ENCODE peak calls at places on chromosomes 6 and 20, in four cellular contexts. One of them, this sample, is unnamed.

GRCh38 chr6:3252861-3253596 is 5.7 kb upstream of the PSMG4 start:
- DNase-seq in hepatocyte: no peak
- DNase-seq in GM12865: no peak
- DNase-seq in cardiac fibroblast: no peak
- DNase-seq in this sample: no peak

GRCh38 chr20:9353180-9353915 is 161.0 kb upstream of the LAMP5 start:
- DNase-seq in hepatocyte: peak; percentile 8
- DNase-seq in GM12865: no peak
- DNase-seq in cardiac fibroblast: no peak
- DNase-seq in this sample: no peak

GRCh38 chr6:137717074-137718073 is 149.7 kb upstream of the TNFAIP3 start:
- DNase-seq in hepatocyte: no peak
- DNase-seq in GM12865: peak; percentile 54
- DNase-seq in cardiac fibroblast: no peak
- DNase-seq in this sample: no peak

GRCh38 chr6:6736753-6737654 is 148.5 kb downstream of the LY86 start:
- DNase-seq in hepatocyte: peak; percentile 69
- DNase-seq in GM12865: no peak
- DNase-seq in cardiac fibroblast: peak; percentile 78
- DNase-seq in this sample: no peak

GRCh38 chr6:84623956-84624680 is 140.3 kb downstream of the TBX18 start:
- DNase-seq in hepatocyte: no peak
- DNase-seq in GM12865: no peak
- DNase-seq in cardiac fibroblast: peak; percentile 97
- DNase-seq in this sample: peak; percentile 64

GRCh38 chr20:34907616-34908469 is 31.4 kb downstream of the ACSS2 start:
- DNase-seq in hepatocyte: peak; percentile 73
- DNase-seq in GM12865: no peak
- DNase-seq in cardiac fibroblast: peak; percentile 89
- DNase-seq in this sample: peak; percentile 68

GRCh38 chr20:63957004-63957689 is 931 bp upstream of the UCKL1 start:
- DNase-seq in hepatocyte: peak; percentile 84
- DNase-seq in GM12865: peak; percentile 71
- DNase-seq in cardiac fibroblast: peak; percentile 75
- DNase-seq in this sample: no peak

GRCh38 chr20:5793916-5794315 is 43.7 kb downstream of the SHLD1 start:
- DNase-seq in hepatocyte: no peak
- DNase-seq in GM12865: no peak
- DNase-seq in cardiac fibroblast: no peak
- DNase-seq in this sample: no peak

GRCh38 chr6:81753709-81754678 is 1.5 kb upstream of the TENT5A start:
- DNase-seq in hepatocyte: peak; percentile 90
- DNase-seq in GM12865: peak; percentile 74
- DNase-seq in cardiac fibroblast: peak; percentile 69
- DNase-seq in this sample: no peak

GRCh38 chr20:62688855-62689460 is 19.7 kb upstream of the NTSR1 start:
- DNase-seq in hepatocyte: no peak
- DNase-seq in GM12865: no peak
- DNase-seq in cardiac fibroblast: no peak
- DNase-seq in this sample: peak; percentile 4

GRCh38 chr6:74519172-74519571 is 686.7 kb downstream of the COL12A1 start:
- DNase-seq in hepatocyte: peak; percentile 23
- DNase-seq in GM12865: no peak
- DNase-seq in cardiac fibroblast: peak; percentile 55
- DNase-seq in this sample: peak; percentile 5

GRCh38 chr20:48932375-48932941 is 10.9 kb downstream of the ARFGEF2 start:
- DNase-seq in hepatocyte: peak; percentile 25
- DNase-seq in GM12865: no peak
- DNase-seq in cardiac fibroblast: no peak
- DNase-seq in this sample: no peak

GRCh38 chr6:12479885-12480284 is 189.7 kb downstream of the EDN1 start:
- DNase-seq in hepatocyte: no peak
- DNase-seq in GM12865: no peak
- DNase-seq in cardiac fibroblast: peak; percentile 19
- DNase-seq in this sample: no peak

GRCh38 chr6:170490259-170490658 is 62.8 kb downstream of the PSMB1 start:
- DNase-seq in hepatocyte: no peak
- DNase-seq in GM12865: no peak
- DNase-seq in cardiac fibroblast: no peak
- DNase-seq in this sample: no peak

GRCh38 chr6:136640132-136640915 is 90.1 kb upstream of the MAP7 start:
- DNase-seq in hepatocyte: no peak
- DNase-seq in GM12865: no peak
- DNase-seq in cardiac fibroblast: peak; percentile 74
- DNase-seq in this sample: no peak

GRCh38 chr20:44001667-44002596 is 87.3 kb downstream of the TOX2 start:
- DNase-seq in hepatocyte: no peak
- DNase-seq in GM12865: peak; percentile 81
- DNase-seq in cardiac fibroblast: no peak
- DNase-seq in this sample: no peak

GRCh38 chr6:132017921-132018320 is 66.7 kb upstream of the CCN2 start:
- DNase-seq in hepatocyte: no peak
- DNase-seq in GM12865: no peak
- DNase-seq in cardiac fibroblast: no peak
- DNase-seq in this sample: no peak

GRCh38 chr6:2197177-2197671 is 48.2 kb downstream of the GMDS start:
- DNase-seq in hepatocyte: peak; percentile 27
- DNase-seq in GM12865: no peak
- DNase-seq in cardiac fibroblast: peak; percentile 57
- DNase-seq in this sample: no peak

GRCh38 chr6:108655840-108656650 is 95.3 kb downstream of the FOXO3 start:
- DNase-seq in hepatocyte: peak; percentile 50
- DNase-seq in GM12865: no peak
- DNase-seq in cardiac fibroblast: peak; percentile 95
- DNase-seq in this sample: peak; percentile 48

GRCh38 chr6:87829622-87830121 is 127.6 kb upstream of the AKIRIN2 start:
- DNase-seq in hepatocyte: no peak
- DNase-seq in GM12865: no peak
- DNase-seq in cardiac fibroblast: no peak
- DNase-seq in this sample: no peak

GRCh38 chr6:113433506-113433991 is 423.6 kb upstream of the MARCKS start:
- DNase-seq in hepatocyte: peak; percentile 67
- DNase-seq in GM12865: no peak
- DNase-seq in cardiac fibroblast: peak; percentile 91
- DNase-seq in this sample: no peak
- H3K4me3 ChIP-seq in hepatocyte: no peak overlapping the region
- H3K4me3 ChIP-seq in GM12865: no peak overlapping the region
- H3K4me3 ChIP-seq in cardiac fibroblast: no peak overlapping the region
- H3K4me3 ChIP-seq in this sample: no peak overlapping the region

DNA sequence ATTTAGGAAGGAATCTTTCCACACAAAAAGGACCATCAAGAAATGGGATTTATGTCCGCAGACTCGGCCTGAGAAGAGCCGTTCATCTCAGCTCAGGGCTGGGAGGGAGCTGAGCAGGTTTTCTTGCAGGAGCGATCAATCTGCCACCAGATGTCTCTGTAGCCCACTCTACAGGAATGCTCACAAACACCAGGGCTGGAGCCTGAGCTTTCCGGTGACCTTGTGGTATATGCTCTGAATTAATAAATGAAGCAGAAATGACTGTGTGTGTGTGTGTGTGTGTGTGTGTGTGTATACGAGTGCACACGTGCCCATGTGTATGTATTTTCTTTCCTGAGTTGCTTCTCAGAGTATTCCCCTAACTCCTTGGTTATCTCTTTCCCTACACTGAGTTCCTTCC is 12.0 kb downstream of the CD83 start:
- DNase-seq in hepatocyte: peak; percentile 84
- DNase-seq in GM12865: peak; percentile 79
- DNase-seq in cardiac fibroblast: peak; percentile 83
- DNase-seq in this sample: peak; percentile 68
- TF ChIP-seq CTCF in hepatocyte: peak; percentile 83
- TF ChIP-seq CTCF in GM12865: peak; percentile 47
- TF ChIP-seq CTCF in cardiac fibroblast: peak; percentile 75
- TF ChIP-seq CTCF in this sample: peak; percentile 77

GRCh38 chr6:129707028-129707427 is 2.9 kb downstream of the ARHGAP18 start:
- DNase-seq in hepatocyte: no peak
- DNase-seq in GM12865: no peak
- DNase-seq in cardiac fibroblast: no peak
- DNase-seq in this sample: no peak
- H3K4me3 ChIP-seq in hepatocyte: no peak overlapping the region
- H3K4me3 ChIP-seq in GM12865: no peak overlapping the region
- H3K4me3 ChIP-seq in cardiac fibroblast: no peak overlapping the region
- H3K4me3 ChIP-seq in this sample: no peak overlapping the region

GRCh38 chr6:17200395-17200794 is 80.8 kb upstream of the RBM24 start:
- DNase-seq in hepatocyte: peak; percentile 35
- DNase-seq in GM12865: no peak
- DNase-seq in cardiac fibroblast: no peak
- DNase-seq in this sample: no peak
- TF ChIP-seq CTCF in hepatocyte: peak; percentile 22
- TF ChIP-seq CTCF in GM12865: no peak
- TF ChIP-seq CTCF in cardiac fibroblast: peak; percentile 8
- TF ChIP-seq CTCF in this sample: no peak